ENCODE peak calls at places on chromosomes 5 and 9, in ten cellular contexts. One of them, this sample, is unnamed.

GRCh38 chr5:158155087-158155486 is 296.1 kb upstream of the CLINT1 start:
- DNase-seq in hepatocyte: no peak
- DNase-seq in A549: no peak
- DNase-seq in left ventricle myocardium inferior: no peak
- DNase-seq in bronchial epithelial cell: no peak
- DNase-seq in ascending aorta: no peak
- DNase-seq in mesothelial cell of epicardium: no peak
- DNase-seq in nephron progenitor cell: no peak
- DNase-seq in thyroid gland: no peak
- DNase-seq in upper lobe of right lung: no peak
- DNase-seq in this sample: no peak

GRCh38 chr9:29214702-29215248 is 1641.5 kb upstream of the C9orf72 start:
- DNase-seq in hepatocyte: peak
- DNase-seq in A549: peak
- DNase-seq in left ventricle myocardium inferior: no peak
- DNase-seq in bronchial epithelial cell: no peak
- DNase-seq in ascending aorta: no peak
- DNase-seq in mesothelial cell of epicardium: peak
- DNase-seq in nephron progenitor cell: peak
- DNase-seq in thyroid gland: peak
- DNase-seq in upper lobe of right lung: no peak
- DNase-seq in this sample: no peak

GRCh38 chr9:2181794-2182193 is 166.6 kb downstream of the SMARCA2 start:
- DNase-seq in hepatocyte: peak
- DNase-seq in A549: no peak
- DNase-seq in left ventricle myocardium inferior: no peak
- DNase-seq in bronchial epithelial cell: no peak
- DNase-seq in ascending aorta: no peak
- DNase-seq in mesothelial cell of epicardium: no peak
- DNase-seq in nephron progenitor cell: peak
- DNase-seq in thyroid gland: peak
- DNase-seq in upper lobe of right lung: no peak
- DNase-seq in this sample: no peak

GRCh38 chr9:8659121-8659520 is 859.5 kb upstream of the DMAC1 start:
- DNase-seq in hepatocyte: no peak
- DNase-seq in A549: no peak
- DNase-seq in left ventricle myocardium inferior: no peak
- DNase-seq in bronchial epithelial cell: no peak
- DNase-seq in ascending aorta: no peak
- DNase-seq in mesothelial cell of epicardium: no peak
- DNase-seq in nephron progenitor cell: no peak
- DNase-seq in thyroid gland: no peak
- DNase-seq in upper lobe of right lung: no peak
- DNase-seq in this sample: no peak

GRCh38 chr5:6391151-6391550 is 12.8 kb upstream of the MED10 start:
- DNase-seq in hepatocyte: no peak
- DNase-seq in A549: no peak
- DNase-seq in left ventricle myocardium inferior: no peak
- DNase-seq in bronchial epithelial cell: no peak
- DNase-seq in ascending aorta: no peak
- DNase-seq in mesothelial cell of epicardium: no peak
- DNase-seq in nephron progenitor cell: no peak
- DNase-seq in thyroid gland: no peak
- DNase-seq in upper lobe of right lung: no peak
- DNase-seq in this sample: peak

GRCh38 chr9:82934949-82935348 is 128.0 kb downstream of the RASEF start:
- DNase-seq in hepatocyte: peak
- DNase-seq in A549: peak
- DNase-seq in left ventricle myocardium inferior: no peak
- DNase-seq in bronchial epithelial cell: peak
- DNase-seq in ascending aorta: no peak
- DNase-seq in mesothelial cell of epicardium: no peak
- DNase-seq in nephron progenitor cell: no peak
- DNase-seq in thyroid gland: no peak
- DNase-seq in upper lobe of right lung: no peak
- DNase-seq in this sample: no peak

GRCh38 chr5:100799166-100799565 is 103.9 kb downstream of the ST8SIA4 start:
- DNase-seq in hepatocyte: no peak
- DNase-seq in A549: no peak
- DNase-seq in left ventricle myocardium inferior: no peak
- DNase-seq in bronchial epithelial cell: no peak
- DNase-seq in ascending aorta: no peak
- DNase-seq in mesothelial cell of epicardium: no peak
- DNase-seq in nephron progenitor cell: no peak
- DNase-seq in thyroid gland: no peak
- DNase-seq in upper lobe of right lung: no peak
- DNase-seq in this sample: no peak

GRCh38 chr9:134315716-134316443 is 10.4 kb upstream of the RXRA start:
- DNase-seq in hepatocyte: no peak
- DNase-seq in A549: no peak
- DNase-seq in left ventricle myocardium inferior: peak
- DNase-seq in bronchial epithelial cell: no peak
- DNase-seq in ascending aorta: no peak
- DNase-seq in mesothelial cell of epicardium: no peak
- DNase-seq in nephron progenitor cell: peak
- DNase-seq in thyroid gland: no peak
- DNase-seq in upper lobe of right lung: peak
- DNase-seq in this sample: no peak

GRCh38 chr5:76688836-76689235 is 27.1 kb upstream of the F2R start:
- DNase-seq in hepatocyte: peak
- DNase-seq in A549: no peak
- DNase-seq in left ventricle myocardium inferior: no peak
- DNase-seq in bronchial epithelial cell: no peak
- DNase-seq in ascending aorta: no peak
- DNase-seq in mesothelial cell of epicardium: no peak
- DNase-seq in nephron progenitor cell: no peak
- DNase-seq in thyroid gland: no peak
- DNase-seq in upper lobe of right lung: no peak
- DNase-seq in this sample: no peak

GRCh38 chr5:157168286-157168685 is 2.2 kb upstream of the GARIN3 start:
- DNase-seq in hepatocyte: no peak
- DNase-seq in A549: no peak
- DNase-seq in left ventricle myocardium inferior: no peak
- DNase-seq in bronchial epithelial cell: no peak
- DNase-seq in ascending aorta: no peak
- DNase-seq in mesothelial cell of epicardium: no peak
- DNase-seq in nephron progenitor cell: no peak
- DNase-seq in thyroid gland: no peak
- DNase-seq in upper lobe of right lung: no peak
- DNase-seq in this sample: no peak

GRCh38 chr9:109574061-109574882 is 76.2 kb upstream of the PTPN3 start:
- DNase-seq in hepatocyte: peak
- DNase-seq in A549: peak
- DNase-seq in left ventricle myocardium inferior: no peak
- DNase-seq in bronchial epithelial cell: peak
- DNase-seq in ascending aorta: no peak
- DNase-seq in mesothelial cell of epicardium: no peak
- DNase-seq in nephron progenitor cell: peak
- DNase-seq in thyroid gland: peak
- DNase-seq in upper lobe of right lung: no peak
- DNase-seq in this sample: no peak

GRCh38 chr5:81825237-81825636 is 74.3 kb upstream of the SSBP2 start:
- DNase-seq in hepatocyte: peak
- DNase-seq in A549: peak
- DNase-seq in left ventricle myocardium inferior: peak
- DNase-seq in bronchial epithelial cell: peak
- DNase-seq in ascending aorta: peak
- DNase-seq in mesothelial cell of epicardium: no peak
- DNase-seq in nephron progenitor cell: no peak
- DNase-seq in thyroid gland: peak
- DNase-seq in upper lobe of right lung: no peak
- DNase-seq in this sample: no peak

GRCh38 chr9:95197692-95198271 is 119.7 kb downstream of the FANCC start:
- DNase-seq in hepatocyte: no peak
- DNase-seq in A549: no peak
- DNase-seq in left ventricle myocardium inferior: no peak
- DNase-seq in bronchial epithelial cell: peak
- DNase-seq in ascending aorta: peak
- DNase-seq in mesothelial cell of epicardium: no peak
- DNase-seq in nephron progenitor cell: no peak
- DNase-seq in thyroid gland: peak
- DNase-seq in upper lobe of right lung: no peak
- DNase-seq in this sample: no peak
- TF ChIP-seq CTCF in hepatocyte: no peak
- TF ChIP-seq CTCF in A549: no peak
- TF ChIP-seq CTCF in left ventricle myocardium inferior: no peak
- TF ChIP-seq CTCF in bronchial epithelial cell: no peak
- TF ChIP-seq CTCF in ascending aorta: no peak
- TF ChIP-seq CTCF in mesothelial cell of epicardium: no peak
- TF ChIP-seq CTCF in nephron progenitor cell: no peak
- TF ChIP-seq CTCF in thyroid gland: no peak
- TF ChIP-seq CTCF in upper lobe of right lung: no peak
- TF ChIP-seq CTCF in this sample: no peak

DNA sequence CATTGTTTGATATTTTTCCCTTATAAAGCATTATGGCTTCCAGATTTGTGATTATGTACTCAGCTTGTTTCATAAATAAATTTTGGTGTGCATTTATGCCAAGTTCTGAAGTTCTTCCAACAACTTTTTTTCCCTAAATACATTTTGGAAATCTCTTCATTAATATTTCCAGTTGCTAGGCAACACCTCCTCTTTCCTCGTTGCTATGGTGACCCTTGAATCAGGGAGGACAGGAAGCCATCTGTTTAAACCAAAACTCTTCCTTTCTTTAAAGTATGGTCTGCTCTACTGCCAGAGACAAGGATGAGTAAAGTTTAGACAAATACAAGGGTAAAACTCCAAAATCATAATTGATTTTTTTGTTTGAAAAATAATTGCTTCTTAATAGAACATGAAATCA is 779.3 kb downstream of the CDH9 start:
- DNase-seq in hepatocyte: no peak
- DNase-seq in A549: no peak
- DNase-seq in left ventricle myocardium inferior: no peak
- DNase-seq in bronchial epithelial cell: no peak
- DNase-seq in ascending aorta: no peak
- DNase-seq in mesothelial cell of epicardium: no peak
- DNase-seq in nephron progenitor cell: no peak
- DNase-seq in thyroid gland: no peak
- DNase-seq in upper lobe of right lung: no peak
- DNase-seq in this sample: no peak
- TF ChIP-seq CTCF in hepatocyte: no peak
- TF ChIP-seq CTCF in A549: no peak
- TF ChIP-seq CTCF in left ventricle myocardium inferior: no peak
- TF ChIP-seq CTCF in bronchial epithelial cell: no peak
- TF ChIP-seq CTCF in ascending aorta: no peak
- TF ChIP-seq CTCF in mesothelial cell of epicardium: no peak
- TF ChIP-seq CTCF in nephron progenitor cell: no peak
- TF ChIP-seq CTCF in thyroid gland: no peak
- TF ChIP-seq CTCF in upper lobe of right lung: no peak
- TF ChIP-seq CTCF in this sample: no peak

DNA sequence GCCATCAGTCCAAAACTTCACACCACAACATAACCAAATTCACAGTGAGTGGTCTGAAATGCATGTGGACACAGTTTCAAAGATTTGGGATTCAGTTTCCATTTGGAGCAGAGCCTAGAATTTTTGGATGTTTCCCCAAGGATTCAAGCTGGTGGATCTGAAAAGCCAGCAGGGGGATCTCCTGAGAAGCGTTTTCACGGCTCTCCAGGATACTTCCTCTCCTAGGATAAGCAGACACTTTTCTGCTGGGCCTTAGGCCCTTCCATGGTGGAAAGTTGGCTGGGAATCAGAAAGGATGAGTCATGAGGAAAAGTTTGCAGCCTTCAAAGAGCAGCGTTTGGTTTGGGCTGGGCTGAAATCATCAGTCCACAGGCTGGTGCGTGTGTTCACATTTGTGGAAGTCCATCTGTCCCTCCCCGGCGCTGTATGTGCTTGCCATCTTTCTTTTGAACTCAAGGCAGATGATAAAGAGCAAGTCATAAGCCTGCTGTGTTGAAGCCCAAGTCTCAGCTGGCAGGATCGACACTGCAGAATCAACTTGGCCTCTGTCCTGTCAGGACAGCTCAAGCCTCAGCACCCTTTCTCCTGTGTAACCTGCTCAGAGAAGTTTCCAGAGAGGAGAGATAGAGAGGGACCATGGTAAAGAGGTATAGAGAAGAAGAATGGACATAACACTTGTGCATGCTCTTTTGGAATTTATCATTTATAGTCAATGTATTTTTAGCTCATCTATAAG is 152.6 kb upstream of the MSX2 start:
- DNase-seq in hepatocyte: peak
- DNase-seq in A549: peak
- DNase-seq in left ventricle myocardium inferior: peak
- DNase-seq in bronchial epithelial cell: peak
- DNase-seq in ascending aorta: peak
- DNase-seq in mesothelial cell of epicardium: peak
- DNase-seq in nephron progenitor cell: no peak
- DNase-seq in thyroid gland: peak
- DNase-seq in upper lobe of right lung: no peak
- DNase-seq in this sample: no peak
- TF ChIP-seq CTCF in hepatocyte: peak
- TF ChIP-seq CTCF in A549: peak
- TF ChIP-seq CTCF in left ventricle myocardium inferior: peak
- TF ChIP-seq CTCF in bronchial epithelial cell: no peak
- TF ChIP-seq CTCF in ascending aorta: no peak
- TF ChIP-seq CTCF in mesothelial cell of epicardium: no peak
- TF ChIP-seq CTCF in nephron progenitor cell: no peak
- TF ChIP-seq CTCF in thyroid gland: no peak
- TF ChIP-seq CTCF in upper lobe of right lung: peak
- TF ChIP-seq CTCF in this sample: no peak

GRCh38 chr9:19461135-19461534 is 52.3 kb downstream of the ACER2 start:
- DNase-seq in hepatocyte: no peak
- DNase-seq in A549: no peak
- DNase-seq in left ventricle myocardium inferior: no peak
- DNase-seq in bronchial epithelial cell: no peak
- DNase-seq in ascending aorta: no peak
- DNase-seq in mesothelial cell of epicardium: no peak
- DNase-seq in nephron progenitor cell: no peak
- DNase-seq in thyroid gland: no peak
- DNase-seq in upper lobe of right lung: no peak
- DNase-seq in this sample: no peak

GRCh38 chr9:19456996-19457693 is 48.3 kb downstream of the ACER2 start:
- DNase-seq in hepatocyte: peak
- DNase-seq in A549: peak
- DNase-seq in left ventricle myocardium inferior: peak
- DNase-seq in bronchial epithelial cell: peak
- DNase-seq in ascending aorta: peak
- DNase-seq in mesothelial cell of epicardium: peak
- DNase-seq in nephron progenitor cell: peak
- DNase-seq in thyroid gland: peak
- DNase-seq in upper lobe of right lung: no peak
- DNase-seq in this sample: peak

GRCh38 chr9:19460258-19460657 is 51.4 kb downstream of the ACER2 start:
- DNase-seq in hepatocyte: no peak
- DNase-seq in A549: no peak
- DNase-seq in left ventricle myocardium inferior: no peak
- DNase-seq in bronchial epithelial cell: no peak
- DNase-seq in ascending aorta: no peak
- DNase-seq in mesothelial cell of epicardium: no peak
- DNase-seq in nephron progenitor cell: no peak
- DNase-seq in thyroid gland: no peak
- DNase-seq in upper lobe of right lung: no peak
- DNase-seq in this sample: no peak

DNA sequence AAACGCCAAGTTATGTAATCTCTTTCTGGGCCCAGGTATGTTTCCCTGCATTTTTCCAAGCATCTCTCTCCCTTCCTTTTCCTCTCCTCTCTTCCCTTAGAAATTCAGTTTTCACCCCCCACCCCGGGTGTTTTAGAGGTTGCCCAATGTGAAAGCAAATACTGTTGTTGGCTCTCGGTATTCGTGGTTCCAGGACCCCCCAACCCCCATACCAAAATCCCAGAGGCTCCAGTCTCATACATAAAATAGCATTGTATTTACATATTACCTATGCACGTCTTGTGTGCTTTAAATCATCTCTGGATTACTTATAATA is 48.8 kb downstream of the ACER2 start:
- DNase-seq in hepatocyte: no peak
- DNase-seq in A549: no peak
- DNase-seq in left ventricle myocardium inferior: no peak
- DNase-seq in bronchial epithelial cell: no peak
- DNase-seq in ascending aorta: no peak
- DNase-seq in mesothelial cell of epicardium: no peak
- DNase-seq in nephron progenitor cell: no peak
- DNase-seq in thyroid gland: no peak
- DNase-seq in upper lobe of right lung: no peak
- DNase-seq in this sample: no peak
- TF ChIP-seq CTCF in hepatocyte: no peak
- TF ChIP-seq CTCF in A549: no peak
- TF ChIP-seq CTCF in left ventricle myocardium inferior: no peak
- TF ChIP-seq CTCF in bronchial epithelial cell: no peak
- TF ChIP-seq CTCF in ascending aorta: no peak
- TF ChIP-seq CTCF in mesothelial cell of epicardium: no peak
- TF ChIP-seq CTCF in nephron progenitor cell: no peak
- TF ChIP-seq CTCF in thyroid gland: no peak
- TF ChIP-seq CTCF in upper lobe of right lung: no peak
- TF ChIP-seq CTCF in this sample: no peak